ENCODE peak calls at places on chromosomes 5 and 9, in six cellular contexts. N is left ventricle myocardium inferior, U is pancreas, T is hepatocyte, S is heart left ventricle, R is neural progenitor cell. G is an unnamed sample.

GRCh38 chr9:85599540-85600140 is 142.1 kb downstream of the AGTPBP1 start:
- DNase-seq in R (no peak), N (no peak), T (no peak), U (no peak), S (no peak), G (no peak)

GRCh38 chr5:1722877-1723276 is 76.8 kb downstream of the MRPL36 start:
- DNase-seq in T (no peak), S (no peak), U (no peak), R (no peak), N (no peak), G (no peak)

GRCh38 chr9:137217276-137218211 is 4.5 kb downstream of the RNF208 start:
- DNase-seq in R (peak; percentile 60), U (peak; percentile 90), S (peak; percentile 72), T (peak; percentile 90), N (peak; percentile 75), G (no peak)

GRCh38 chr5:1393571-1394501 is 48.9 kb upstream of the CLPTM1L start:
- DNase-seq in T (no peak), N (no peak), U (no peak), S (no peak), R (no peak), G (no peak)

GRCh38 chr5:116528519-116529234 is 45.9 kb downstream of the SEMA6A start:
- DNase-seq in S (no peak), T (no peak), N (no peak), R (peak; percentile 51), U (no peak), G (no peak)

GRCh38 chr5:138853132-138853531 is 22.0 kb downstream of the LRRTM2 start:
- DNase-seq in R (no peak), T (no peak), S (no peak), N (no peak), U (no peak), G (peak; percentile 4)

GRCh38 chr9:108687360-108687981 is 168.3 kb downstream of the ACTL7B start:
- DNase-seq in N (no peak), U (peak; percentile 7), T (peak; percentile 48), S (no peak), R (no peak), G (no peak)

GRCh38 chr5:176296-176823 is 14.9 kb upstream of the LRRC14B start:
- DNase-seq in S (peak; percentile 7), R (no peak), T (no peak), U (no peak), N (no peak), G (no peak)

GRCh38 chr5:130282044-130282443 is 377.8 kb downstream of the CHSY3 start:
- DNase-seq in S (no peak), N (no peak), T (no peak), R (no peak), U (no peak), G (no peak)

GRCh38 chr9:134656334-134657034 is 14.9 kb downstream of the COL5A1 start:
- DNase-seq in U (no peak), T (no peak), R (no peak), N (peak; percentile 1), S (no peak), G (no peak)

GRCh38 chr5:158139161-158139560 is 280.2 kb upstream of the CLINT1 start:
- DNase-seq in T (no peak), U (no peak), R (no peak), N (no peak), S (no peak), G (no peak)

GRCh38 chr9:88950341-88951141 is 40.7 kb upstream of the S1PR3 start:
- DNase-seq in N (no peak), S (no peak), T (no peak), R (peak; percentile 22), U (no peak), G (no peak)

GRCh38 chr9:37943329-37944265 is 39.7 kb upstream of the SLC25A51 start:
- DNase-seq in S (peak; percentile 60), U (no peak), R (no peak), N (no peak), T (no peak), G (no peak)

GRCh38 chr5:166123698-166124097 is 2167.7 kb upstream of the WWC1 start:
- DNase-seq in S (no peak), R (no peak), T (peak; percentile 11), N (no peak), U (no peak), G (no peak)

GRCh38 chr5:54080833-54081232 is 229.5 kb downstream of the ARL15 start:
- DNase-seq in R (no peak), N (no peak), S (no peak), U (no peak), T (no peak), G (no peak)

GRCh38 chr5:81165493-81166119 is 67.5 kb upstream of the CKMT2 start:
- DNase-seq in N (peak; percentile 40), R (peak; percentile 82), S (peak; percentile 65), U (no peak), T (peak; percentile 81), G (peak; percentile 38)

GRCh38 chr9:5552301-5552700 is 42.0 kb downstream of the PDCD1LG2 start:
- DNase-seq in S (no peak), R (no peak), N (no peak), U (no peak), T (no peak), G (no peak)

GRCh38 chr5:69049796-69050195 is 44.0 kb upstream of the SLC30A5 start:
- DNase-seq in R (no peak), T (no peak), N (no peak), U (no peak), S (no peak), G (no peak)

GRCh38 chr9:22005700-22006605 is 3.2 kb downstream of the CDKN2B start:
- DNase-seq in U (no peak), S (no peak), R (peak; percentile 52), N (no peak), T (peak; percentile 22), G (no peak)

GRCh38 chr9:123327697-123328100 is 28.3 kb upstream of the CRB2 start:
- DNase-seq in S (no peak), T (peak; percentile 54), U (peak; percentile 82), R (no peak), N (no peak), G (no peak)

GRCh38 chr9:121992571-121993212 is 100.4 kb downstream of the TTLL11 start:
- DNase-seq in N (peak; percentile 49), T (peak; percentile 90), U (peak; percentile 44), S (peak; percentile 71), R (peak; percentile 91), G (peak; percentile 45)

GRCh38 chr9:69584746-69585145 is 87.4 kb downstream of the APBA1 start:
- DNase-seq in N (no peak), R (no peak), T (no peak), U (no peak), S (no peak), G (no peak)

GRCh38 chr5:83377131-83377865 is 94.2 kb upstream of the VCAN start:
- DNase-seq in U (no peak), R (no peak), N (no peak), T (no peak), S (no peak), G (no peak)

GRCh38 chr9:2872307-2872940 is 28.5 kb upstream of the PUM3 start:
- DNase-seq in S (no peak), T (peak; percentile 50), U (no peak), N (no peak), R (peak; percentile 62), G (peak; percentile 47)

GRCh38 chr9:131706608-131706970 is 33.3 kb downstream of the RAPGEF1 start:
- DNase-seq in S (no peak), U (peak; percentile 53), T (no peak), R (no peak), N (no peak), G (no peak)

GRCh38 chr9:88991066-88992030 is at the start of gene S1PR3:
- DNase-seq in U (peak; percentile 60), T (peak; percentile 77), N (peak; percentile 77), R (peak; percentile 89), S (peak; percentile 81), G (no peak)

GRCh38 chr9:35110327-35110758 is 5.3 kb downstream of the ATOSB start:
- DNase-seq in S (peak; percentile 38), N (no peak), R (no peak), U (no peak), T (no peak), G (no peak)

GRCh38 chr9:129124507-129125069 is 13.4 kb downstream of the PTPA start:
- DNase-seq in S (no peak), R (no peak), N (no peak), U (no peak), T (no peak), G (no peak)
- H3K36me3 ChIP-seq in S (peaks cover 75% of the 10 kb centered on the region), R (no peaks in the 10 kb centered on the region), N (peaks cover 72% of the 10 kb centered on the region), U (peaks cover 9% of the 10 kb centered on the region), T (no peaks in the 10 kb centered on the region), G (peaks cover 40% of the 10 kb centered on the region)

DNA sequence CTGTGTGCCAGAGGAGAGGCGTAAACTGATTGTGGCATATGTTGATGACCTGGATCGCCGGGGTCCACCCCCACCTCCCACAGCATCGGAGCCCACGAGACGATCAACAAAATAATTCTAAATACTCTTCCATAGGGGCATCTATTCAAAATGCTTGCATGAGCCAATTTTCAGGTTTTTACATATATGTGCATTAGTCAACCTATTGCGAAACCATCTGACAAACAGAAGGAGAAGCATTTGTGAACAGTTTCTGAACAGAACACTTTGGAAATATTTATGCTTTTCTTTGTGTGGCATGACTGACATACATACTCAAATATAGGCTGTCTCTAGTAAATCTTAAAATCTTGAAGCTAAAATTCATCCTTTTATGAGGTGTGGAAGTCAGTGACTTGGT is 5.5 kb downstream of the GPR151 start:
- DNase-seq in R (no peak), T (no peak), U (no peak), S (no peak), N (no peak), G (no peak)
- H3K36me3 ChIP-seq in R (peaks cover 38% of the 10 kb centered on the region), T (no peaks in the 10 kb centered on the region), U (peaks cover 6% of the 10 kb centered on the region), S (peaks cover 71% of the 10 kb centered on the region), N (peaks cover 69% of the 10 kb centered on the region), G (peaks cover 48% of the 10 kb centered on the region)

DNA sequence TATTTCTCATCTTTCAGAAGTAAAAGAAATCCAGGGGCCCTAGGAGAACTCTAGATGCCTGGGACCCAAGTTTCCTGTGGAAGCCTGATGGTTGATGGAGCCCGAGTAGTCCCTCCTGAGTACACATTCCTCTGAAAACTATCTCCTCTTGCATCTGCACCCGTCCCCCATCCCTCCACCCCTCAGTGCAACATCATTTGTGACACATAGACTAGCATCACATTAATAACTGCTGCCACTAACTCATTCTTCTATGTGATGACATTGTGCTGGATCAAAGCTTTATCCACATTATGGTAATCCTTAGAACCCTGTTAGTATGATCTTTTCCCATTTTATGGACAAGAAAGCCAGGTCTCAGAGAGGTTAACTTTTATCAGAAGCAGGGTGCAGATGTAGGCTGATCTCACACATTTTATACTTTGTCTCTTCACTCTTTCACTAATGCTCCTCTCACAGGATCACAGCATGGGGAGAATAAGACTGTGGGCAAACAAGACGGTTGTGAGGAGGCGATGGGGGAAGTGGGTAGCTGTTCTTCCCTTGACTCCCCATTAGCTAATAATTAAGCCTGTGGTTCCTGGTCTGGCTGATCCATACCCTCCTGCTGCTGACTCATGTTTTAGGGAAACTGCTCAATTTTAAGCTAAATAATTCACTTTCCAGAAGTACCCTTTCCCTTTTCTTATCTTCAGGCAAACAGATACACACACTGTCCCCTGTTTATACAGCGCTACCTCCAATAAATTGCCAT is 3.9 kb upstream of the HK3 start:
- DNase-seq in N (no peak), R (no peak), U (no peak), T (no peak), S (no peak), G (no peak)
- H3K36me3 ChIP-seq in N (peaks cover 58% of the 10 kb centered on the region), R (peaks cover 21% of the 10 kb centered on the region), U (peaks cover 25% of the 10 kb centered on the region), T (peaks cover 2% of the 10 kb centered on the region), S (peaks cover 55% of the 10 kb centered on the region), G (peaks cover 42% of the 10 kb centered on the region)

DNA sequence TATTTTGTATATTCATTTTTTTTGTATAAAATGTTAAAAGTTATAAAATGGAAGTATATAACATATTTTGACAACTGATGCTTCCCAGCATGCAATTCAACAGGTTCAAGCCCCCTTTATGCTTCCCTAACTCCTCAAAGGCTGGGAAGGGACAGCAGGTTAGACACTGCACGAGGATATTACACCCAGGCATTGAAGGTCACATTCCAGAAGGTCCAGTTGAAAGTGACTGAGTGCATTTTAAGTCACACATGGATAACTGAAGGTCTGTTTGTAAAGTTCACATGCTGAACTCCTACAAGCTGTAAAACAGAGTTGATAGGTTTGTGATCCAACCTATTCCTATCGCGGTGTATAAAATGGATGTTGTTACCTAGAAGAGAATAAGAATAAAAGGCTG is 13.6 kb downstream of the PRXL2C start:
- DNase-seq in S (no peak), U (no peak), N (no peak), R (no peak), T (no peak), G (no peak)
- H3K36me3 ChIP-seq in S (peaks cover 66% of the 10 kb centered on the region), U (no peaks in the 10 kb centered on the region), N (peaks cover 48% of the 10 kb centered on the region), R (no peaks in the 10 kb centered on the region), T (no peaks in the 10 kb centered on the region), G (peaks cover 5% of the 10 kb centered on the region)